ENCODE peak calls at places on chromosomes 1 and 21, in ten cellular contexts. G is activated CD8-positive, alpha-beta T cell treated with anti-CD3 and anti-CD28 coated beads for 36 hours; I is type B pancreatic cell; L is lower leg skin; J is heart right ventricle; K is astrocyte of the cerebellum; N is foreskin fibroblast; Y is CD4-positive, alpha-beta T cell; E is GM10248; F is Peyer's patch. M is an unnamed sample.

GRCh38 chr1:3472088-3472850 is 17.8 kb downstream of the ARHGEF16 start:
- DNase-seq in G (no peak), I (no peak), L (no peak), J (no peak), K (no peak), N (no peak), Y (no peak), E (no peak), F (no peak), M (no peak)

GRCh38 chr1:180131510-180131909 is 23.2 kb upstream of the QSOX1 start:
- DNase-seq in G (peak), I (no peak), L (no peak), J (no peak), K (no peak), N (peak), Y (no peak), E (no peak), F (no peak), M (no peak)

GRCh38 chr1:77888071-77888428 is 374 bp upstream of the NEXN start:
- DNase-seq in G (no peak), I (no peak), L (no peak), J (peak), K (peak), N (peak), Y (no peak), E (peak), F (peak), M (no peak)

GRCh38 chr1:205715628-205716027 is 34.4 kb downstream of the NUCKS1 start:
- DNase-seq in G (no peak), I (no peak), L (no peak), J (no peak), K (no peak), N (no peak), Y (no peak), E (no peak), F (no peak), M (no peak)

GRCh38 chr1:34866762-34867109 is 7.2 kb upstream of the SMIM12 start:
- DNase-seq in G (no peak), I (no peak), L (no peak), J (no peak), K (no peak), N (no peak), Y (no peak), E (no peak), F (no peak), M (no peak)

GRCh38 chr1:157431751-157432150 is 120.6 kb downstream of the FCRL5 start:
- DNase-seq in G (no peak), I (no peak), L (no peak), J (no peak), K (peak), N (peak), Y (no peak), E (no peak), F (no peak), M (no peak)

GRCh38 chr1:77382361-77382760 is 100.5 kb downstream of the AK5 start:
- DNase-seq in G (no peak), I (no peak), L (no peak), J (no peak), K (no peak), N (peak), Y (no peak), E (no peak), F (no peak), M (no peak)

GRCh38 chr1:55275976-55276375 is 60.8 kb upstream of the USP24 start:
- DNase-seq in G (peak), I (no peak), L (no peak), J (no peak), K (no peak), N (peak), Y (no peak), E (no peak), F (no peak), M (no peak)

GRCh38 chr1:171780583-171781166 is 785 bp upstream of the METTL13 start:
- DNase-seq in G (no peak), I (no peak), L (no peak), J (no peak), K (no peak), N (no peak), Y (no peak), E (no peak), F (no peak), M (no peak)

GRCh38 chr1:179976970-179977651 is 22.5 kb downstream of the CEP350 start:
- DNase-seq in G (no peak), I (no peak), L (no peak), J (no peak), K (no peak), N (no peak), Y (no peak), E (no peak), F (no peak), M (no peak)

GRCh38 chr1:148388260-148389026 is 94.7 kb downstream of the PPIAL4G start:
- DNase-seq in G (peak), I (peak), L (peak), J (peak), K (peak), N (peak), Y (peak), E (peak), F (peak), M (peak)

GRCh38 chr1:40622936-40623629 is 42.4 kb downstream of the RIMS3 start:
- DNase-seq in G (no peak), I (no peak), L (no peak), J (no peak), K (no peak), N (no peak), Y (no peak), E (no peak), F (peak), M (no peak)

GRCh38 chr1:185375583-185375982 is 58.5 kb upstream of the IVNS1ABP start:
- DNase-seq in G (no peak), I (no peak), L (peak), J (peak), K (no peak), N (peak), Y (no peak), E (no peak), F (no peak), M (no peak)

GRCh38 chr1:47189844-47190562 is at the start of gene PDZK1IP1:
- DNase-seq in G (no peak), I (peak), L (peak), J (peak), K (no peak), N (peak), Y (no peak), E (no peak), F (peak), M (no peak)

GRCh38 chr1:183209533-183210158 is 23.6 kb downstream of the LAMC2 start:
- DNase-seq in G (peak), I (no peak), L (no peak), J (no peak), K (peak), N (peak), Y (no peak), E (peak), F (peak), M (no peak)

GRCh38 chr1:31985430-31985829 is 28.2 kb upstream of the KHDRBS1 start:
- DNase-seq in G (peak), I (no peak), L (no peak), J (no peak), K (no peak), N (peak), Y (no peak), E (peak), F (no peak), M (no peak)

GRCh38 chr21:42696516-42697040 is 43.2 kb downstream of the PDE9A start:
- DNase-seq in G (no peak), I (no peak), L (no peak), J (no peak), K (no peak), N (no peak), Y (no peak), E (no peak), F (no peak), M (no peak)

GRCh38 chr1:94729287-94729686 is 90.9 kb upstream of the SLC44A3 start:
- DNase-seq in G (no peak), I (no peak), L (no peak), J (peak), K (peak), N (peak), Y (no peak), E (no peak), F (no peak), M (no peak)

GRCh38 chr1:167462341-167462740 is 56.0 kb downstream of the CD247 start:
- DNase-seq in G (no peak), I (no peak), L (no peak), J (no peak), K (no peak), N (no peak), Y (no peak), E (no peak), F (peak), M (no peak)

GRCh38 chr1:167463856-167464565 is 54.3 kb downstream of the CD247 start:
- DNase-seq in G (no peak), I (no peak), L (no peak), J (no peak), K (no peak), N (no peak), Y (no peak), E (no peak), F (no peak), M (no peak)

GRCh38 chr1:167457936-167458584 is 60.3 kb downstream of the CD247 start:
- DNase-seq in G (no peak), I (no peak), L (no peak), J (no peak), K (no peak), N (no peak), Y (no peak), E (no peak), F (peak), M (no peak)

GRCh38 chr1:167463055-167463454 is 55.3 kb downstream of the CD247 start:
- DNase-seq in G (no peak), I (no peak), L (no peak), J (no peak), K (no peak), N (no peak), Y (no peak), E (no peak), F (peak), M (no peak)

DNA sequence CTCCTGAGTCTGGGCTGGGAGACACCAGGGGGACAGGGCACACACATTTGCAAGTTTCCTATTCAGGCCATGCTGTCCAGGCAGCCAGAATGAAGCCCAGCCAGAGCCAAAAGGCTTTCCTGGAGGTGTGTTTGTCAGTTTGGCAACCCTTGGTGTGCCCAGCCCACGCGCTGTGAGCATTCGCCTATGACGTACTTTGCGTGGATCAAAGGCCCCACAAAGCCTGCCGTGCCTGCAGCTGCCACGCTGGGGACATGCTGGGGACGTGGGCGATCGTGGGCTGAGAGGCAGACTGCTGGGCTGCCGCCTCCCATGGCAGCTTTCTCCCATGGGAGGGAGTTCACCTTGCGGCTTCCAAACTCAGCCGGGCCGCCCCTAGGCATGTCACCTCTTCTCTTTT is 57.5 kb downstream of the CD247 start:
- DNase-seq in G (peak), I (no peak), L (no peak), J (no peak), K (no peak), N (no peak), Y (peak), E (no peak), F (peak), M (no peak)
- TF ChIP-seq CTCF in G (no peak), I (no peak), L (no peak), J (no peak), K (no peak), N (no peak), Y (no peak), E (no peak), F (no peak), M (no peak)

GRCh38 chr1:235090406-235091069 is 38.1 kb downstream of the TOMM20 start:
- DNase-seq in G (no peak), I (no peak), L (no peak), J (no peak), K (peak), N (no peak), Y (no peak), E (no peak), F (peak), M (no peak)
- TF ChIP-seq CTCF in G (no peak), I (no peak), L (no peak), J (no peak), K (peak), N (no peak), Y (no peak), E (no peak), F (no peak), M (no peak)

GRCh38 chr1:62230724-62231123 is 36.1 kb downstream of the L1TD1 start:
- DNase-seq in G (no peak), I (no peak), L (peak), J (no peak), K (peak), N (peak), Y (no peak), E (no peak), F (peak), M (no peak)
- TF ChIP-seq CTCF in G (no peak), I (no peak), L (no peak), J (no peak), K (no peak), N (no peak), Y (no peak), E (no peak), F (no peak), M (no peak)

GRCh38 chr1:165631403-165632151 is 543 bp downstream of the MGST3 start:
- DNase-seq in G (peak), I (peak), L (peak), J (peak), K (peak), N (peak), Y (peak), E (peak), F (peak), M (peak)
- TF ChIP-seq CTCF in G (no peak), I (peak), L (no peak), J (no peak), K (peak), N (no peak), Y (no peak), E (no peak), F (no peak), M (no peak)

GRCh38 chr1:117136749-117137148 is 15.2 kb upstream of the TRIM45 start:
- DNase-seq in G (no peak), I (no peak), L (no peak), J (no peak), K (no peak), N (no peak), Y (no peak), E (no peak), F (no peak), M (no peak)

GRCh38 chr1:117138556-117138955 is 17.0 kb upstream of the TRIM45 start:
- DNase-seq in G (no peak), I (no peak), L (no peak), J (no peak), K (no peak), N (no peak), Y (no peak), E (no peak), F (no peak), M (no peak)

GRCh38 chr1:117130526-117130925 is 9.0 kb upstream of the TRIM45 start:
- DNase-seq in G (no peak), I (no peak), L (no peak), J (no peak), K (no peak), N (no peak), Y (no peak), E (no peak), F (no peak), M (no peak)

GRCh38 chr1:117137281-117137680 is 15.7 kb upstream of the TRIM45 start:
- DNase-seq in G (no peak), I (no peak), L (no peak), J (no peak), K (no peak), N (no peak), Y (no peak), E (no peak), F (no peak), M (no peak)

DNA sequence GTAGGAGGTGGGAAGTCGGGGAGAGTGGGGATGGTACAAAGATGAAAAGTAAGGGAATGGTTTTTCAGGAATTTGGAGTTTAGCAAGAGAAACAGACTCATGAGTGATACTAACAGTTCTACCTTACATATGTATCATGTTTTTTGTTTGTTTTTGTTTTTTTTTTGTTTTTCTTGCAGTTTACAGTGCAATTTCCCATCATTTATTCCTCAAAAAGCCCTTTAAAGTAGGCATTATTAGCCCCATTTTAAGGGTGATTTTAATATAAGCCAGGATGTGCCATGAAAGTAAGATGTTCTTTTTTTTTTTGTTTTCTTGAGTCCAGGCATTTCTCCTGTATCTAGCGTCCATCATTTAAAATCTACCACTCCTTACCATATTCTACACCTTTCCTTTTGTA is 13.8 kb upstream of the TRIM45 start:
- DNase-seq in G (no peak), I (no peak), L (no peak), J (no peak), K (no peak), N (no peak), Y (no peak), E (no peak), F (no peak), M (no peak)
- TF ChIP-seq CTCF in G (no peak), I (no peak), L (no peak), J (no peak), K (no peak), N (no peak), Y (no peak), E (no peak), F (no peak), M (no peak)